ENCODE peak calls at places on chromosomes 1 and 21, in six cellular contexts. P is OCI-LY7; G is foreskin fibroblast; L is H1; F is effector memory CD4-positive, alpha-beta T cell; V is suprapubic skin. Z is an unnamed sample.

GRCh38 chr21:34126269-34126668 is 52.9 kb downstream of the MRPS6 start:
- DNase-seq in F (no peak), L (no peak), P (no peak), V (no peak), G (peak; percentile 70), Z (no peak)

GRCh38 chr21:42012763-42013329 is 2.7 kb upstream of the ZBTB21 start:
- DNase-seq in P (no peak), F (no peak), G (no peak), V (peak; percentile 59), L (peak; percentile 20), Z (no peak)

GRCh38 chr1:67431869-67432578 is 1.8 kb upstream of the SERBP1 start:
- DNase-seq in L (no peak), V (no peak), G (peak; percentile 45), F (no peak), P (peak; percentile 65), Z (no peak)

GRCh38 chr1:166924829-166925541 is 48.9 kb upstream of the TADA1 start:
- DNase-seq in P (peak; percentile 72), L (no peak), F (no peak), V (no peak), G (no peak), Z (no peak)

GRCh38 chr1:243850368-243851128 is 505 bp upstream of the AKT3 start:
- DNase-seq in V (peak; percentile 86), P (peak; percentile 30), F (peak; percentile 78), G (peak; percentile 93), L (peak; percentile 90), Z (peak; percentile 92)

GRCh38 chr1:199394856-199395255 is 632.7 kb upstream of the NR5A2 start:
- DNase-seq in L (no peak), P (no peak), V (no peak), G (peak; percentile 2), F (no peak), Z (no peak)

GRCh38 chr1:25022361-25023189 is 92.5 kb upstream of the RUNX3 start:
- DNase-seq in G (peak; percentile 75), P (peak; percentile 86), L (no peak), F (peak; percentile 90), V (no peak), Z (peak; percentile 64)

GRCh38 chr1:208781391-208782035 is 537.3 kb upstream of the PLXNA2 start:
- DNase-seq in L (peak; percentile 46), V (no peak), G (no peak), P (no peak), F (no peak), Z (no peak)

GRCh38 chr1:11929849-11930248 is 3.6 kb upstream of the KIAA2013 start:
- DNase-seq in V (no peak), G (peak; percentile 87), L (no peak), P (peak; percentile 76), F (no peak), Z (no peak)

GRCh38 chr1:49197081-49197480 is 420.4 kb upstream of the BEND5 start:
- DNase-seq in V (no peak), G (peak; percentile 36), L (no peak), P (no peak), F (no peak), Z (no peak)

GRCh38 chr1:179575497-179576314 is at the start of gene NPHS2:
- DNase-seq in P (no peak), V (no peak), L (peak; percentile 74), F (no peak), G (no peak), Z (no peak)
- H3K4me3 ChIP-seq in P (no peak within 1 kb of the TSS), V (peak within 1 kb of the TSS; percentile 31), L (peak within 1 kb of the TSS; percentile 40), F (no peak within 1 kb of the TSS), G (no peak within 1 kb of the TSS), Z (peak within 1 kb of the TSS; percentile 25)

GRCh38 chr1:42933060-42933586 is 25.5 kb downstream of the SLC2A1 start:
- DNase-seq in P (no peak), F (no peak), V (peak; percentile 15), G (no peak), L (no peak), Z (no peak)
- H3K4me3 ChIP-seq in P (peak overlapping the region; percentile 41), F (no peak overlapping the region), V (no peak overlapping the region), G (no peak overlapping the region), L (no peak overlapping the region), Z (no peak overlapping the region)

DNA sequence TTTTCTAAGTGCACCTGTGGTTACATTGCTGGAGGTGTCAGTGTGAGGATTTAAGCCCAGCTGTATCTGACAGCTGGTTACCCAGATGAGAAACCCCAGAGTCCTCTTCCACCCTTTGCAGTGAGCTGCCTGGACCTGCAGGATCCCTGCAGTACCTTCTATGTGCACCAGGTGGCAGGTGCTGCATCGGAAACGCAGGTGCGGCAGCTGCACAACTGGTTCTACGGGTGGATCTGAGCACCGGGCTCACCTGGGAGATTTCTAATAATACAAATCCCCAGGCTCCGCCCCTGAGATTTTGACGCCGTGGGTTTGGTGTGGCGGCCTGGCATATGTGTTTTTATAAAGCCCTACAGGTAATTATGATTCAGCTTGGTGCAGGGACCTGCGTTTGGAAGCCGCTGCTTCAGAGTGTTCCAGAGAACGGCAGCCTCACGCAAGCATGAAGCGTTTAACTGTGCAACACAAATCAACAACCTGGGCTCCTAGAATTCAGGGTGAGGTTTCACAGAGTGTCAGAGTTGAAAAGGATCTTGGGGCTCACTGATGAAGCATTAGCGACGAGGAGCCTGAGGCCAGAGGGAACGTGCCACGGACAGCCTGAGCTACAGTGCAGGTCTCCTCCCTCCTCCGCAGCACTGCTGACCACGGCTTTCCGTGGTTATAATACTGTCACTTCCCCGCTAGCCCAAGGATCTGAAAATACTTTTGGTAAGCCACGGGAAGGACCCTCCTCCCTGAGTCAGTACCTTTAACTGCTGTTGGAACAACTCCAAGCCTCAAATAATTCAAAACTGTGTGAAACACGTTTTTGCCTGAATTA is 96.7 kb upstream of the TRABD2B start:
- DNase-seq in L (peak; percentile 95), G (peak; percentile 62), P (peak; percentile 62), V (peak; percentile 84), F (peak; percentile 41), Z (no peak)
- H3K4me3 ChIP-seq in L (no peak overlapping the region), G (no peak overlapping the region), P (no peak overlapping the region), V (no peak overlapping the region), F (peak overlapping the region; percentile 25), Z (no peak overlapping the region)

DNA sequence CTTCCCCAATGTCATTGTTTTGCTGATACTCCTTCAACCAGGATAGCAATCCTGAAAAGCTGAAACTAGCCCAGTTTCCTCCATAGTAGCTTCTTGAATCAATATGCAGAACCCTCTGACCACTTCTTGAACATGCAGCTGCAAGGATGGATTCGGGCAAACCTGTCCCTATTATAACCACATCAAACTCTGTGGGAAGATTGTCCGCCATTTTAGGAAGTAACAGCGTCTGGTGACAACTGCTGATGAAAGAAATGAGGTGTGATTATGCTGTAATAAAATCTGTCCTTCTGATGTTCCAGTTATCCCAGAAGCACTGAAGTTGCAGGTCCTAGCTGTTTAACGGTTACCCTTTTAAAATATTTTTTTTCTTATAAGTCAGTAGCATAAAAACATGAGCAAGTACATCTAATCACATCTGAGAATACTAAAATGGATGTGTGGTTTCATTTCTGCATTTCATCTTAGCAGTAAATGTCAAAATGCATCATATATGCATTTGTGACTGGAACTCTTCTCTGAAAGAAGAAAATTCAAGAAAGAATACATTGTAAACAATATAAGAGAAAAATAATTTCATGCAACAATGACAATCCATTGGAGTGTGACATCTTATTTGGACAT is 4.5 kb downstream of the CHML start:
- DNase-seq in V (no peak), G (no peak), F (no peak), P (peak; percentile 31), L (no peak), Z (no peak)
- H3K4me3 ChIP-seq in V (no peak overlapping the region), G (no peak overlapping the region), F (no peak overlapping the region), P (peak overlapping the region; percentile 25), L (no peak overlapping the region), Z (no peak overlapping the region)

GRCh38 chr1:226881515-226882185 is 11.2 kb downstream of the PSEN2 start:
- DNase-seq in V (no peak), F (no peak), G (no peak), L (no peak), P (no peak), Z (no peak)

GRCh38 chr1:226883630-226884029 is 13.2 kb downstream of the PSEN2 start:
- DNase-seq in F (no peak), G (no peak), V (no peak), P (no peak), L (no peak), Z (no peak)

GRCh38 chr1:226882187-226882586 is 11.8 kb downstream of the PSEN2 start:
- DNase-seq in L (no peak), P (no peak), F (no peak), V (no peak), G (peak; percentile 22), Z (no peak)

GRCh38 chr1:226884116-226884515 is 13.7 kb downstream of the PSEN2 start:
- DNase-seq in L (no peak), G (no peak), F (no peak), P (peak; percentile 26), V (no peak), Z (no peak)

GRCh38 chr1:226882631-226883409 is 12.4 kb downstream of the PSEN2 start:
- DNase-seq in P (peak; percentile 72), G (peak; percentile 57), V (no peak), F (no peak), L (no peak), Z (no peak)
- H3K4me3 ChIP-seq in P (peak overlapping the region; percentile 55), G (no peak overlapping the region), V (no peak overlapping the region), F (peak overlapping the region; percentile 30), L (no peak overlapping the region), Z (no peak overlapping the region)

DNA sequence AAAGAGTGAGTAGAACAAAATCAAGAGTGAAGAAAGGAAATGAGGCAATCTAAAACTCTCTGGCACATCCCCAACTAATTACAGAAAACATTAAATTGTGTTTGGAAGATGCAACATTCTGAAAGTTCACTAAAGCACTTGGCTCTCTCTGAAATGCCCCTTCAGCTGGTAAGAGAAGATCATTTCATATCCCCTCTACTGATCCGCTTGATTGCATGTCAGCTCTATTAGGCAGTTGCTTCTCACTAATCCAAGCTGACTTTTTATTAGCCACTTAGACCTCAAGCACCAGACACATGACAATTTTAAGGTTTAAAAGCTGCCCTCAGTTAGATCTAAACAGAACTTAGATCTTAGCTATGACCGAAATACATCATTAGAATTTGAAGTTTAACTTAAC is 262.8 kb upstream of the PRMT6 start:
- DNase-seq in G (no peak), L (no peak), F (no peak), V (no peak), P (no peak), Z (no peak)
- H3K4me3 ChIP-seq in G (no peak overlapping the region), L (no peak overlapping the region), F (no peak overlapping the region), V (no peak overlapping the region), P (no peak overlapping the region), Z (no peak overlapping the region)

DNA sequence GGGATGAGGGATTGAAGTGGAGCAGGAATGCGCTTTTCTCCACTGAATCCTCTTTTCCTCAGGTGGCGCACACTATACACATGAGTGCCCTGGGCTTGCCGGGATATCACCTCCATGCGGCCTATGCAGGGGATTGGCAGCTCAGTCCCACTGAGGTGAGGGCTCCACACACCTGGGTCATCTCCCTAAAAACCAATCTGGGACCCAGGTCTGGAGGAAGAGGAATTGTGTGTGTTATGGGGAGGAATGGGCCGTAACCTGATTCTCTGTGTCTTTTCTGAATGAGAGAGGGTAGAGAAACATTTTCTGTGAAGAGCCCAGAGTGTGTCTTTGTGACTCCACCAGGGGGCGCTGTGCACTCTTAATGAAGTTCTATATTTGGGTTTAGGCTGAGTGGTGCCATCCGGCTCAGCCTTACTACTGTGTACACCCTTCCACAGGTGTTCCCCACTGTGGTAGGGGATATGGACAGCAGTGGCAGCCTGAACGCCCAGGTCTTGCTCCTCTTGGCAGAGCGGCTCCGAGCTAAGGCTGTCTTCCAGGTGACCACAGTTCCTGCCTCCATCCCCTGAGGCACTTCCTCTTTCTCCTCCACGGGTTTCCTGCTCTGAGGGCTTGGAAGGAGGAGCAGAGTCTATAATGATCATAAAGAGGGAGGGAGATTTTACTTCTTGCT is 1.5 kb downstream of the TOMM40L start:
- DNase-seq in L (peak; percentile 91), G (peak; percentile 88), F (peak; percentile 81), V (peak; percentile 94), P (peak; percentile 93), Z (peak; percentile 89)
- H3K4me3 ChIP-seq in L (no peak overlapping the region), G (peak overlapping the region; percentile 83), F (no peak overlapping the region), V (peak overlapping the region; percentile 54), P (peak overlapping the region; percentile 73), Z (no peak overlapping the region)